ENCODE peak calls at places on chromosomes 16 and 17, in five cellular contexts. B, Y, N, O and X are unnamed samples.
A peak's percentile ranks its signal among the peaks of the same experiment; 100 is the strongest.

GRCh38 chr17:74987418-74987908 is at the start of gene CDR2L:
- DNase-seq in O (peak; percentile 83), N (peak; percentile 95), B (peak; percentile 94), Y (peak; percentile 98), X (peak; percentile 95)

GRCh38 chr16:21222495-21223337 is 10.8 kb upstream of the ANKS4B start:
- DNase-seq in N (no peak), O (no peak), B (no peak), Y (no peak), X (no peak)

GRCh38 chr17:7330099-7331015 is 1.2 kb upstream of the NEURL4 start:
- DNase-seq in Y (no peak), O (peak; percentile 64), B (peak; percentile 89), N (peak; percentile 79), X (peak; percentile 90)

GRCh38 chr16:51854401-51854951 is 692.5 kb downstream of the TOX3 start:
- DNase-seq in Y (no peak), B (no peak), O (no peak), N (no peak), X (no peak)

GRCh38 chr17:63984651-63985386 is 12.1 kb upstream of the SCN4A start:
- DNase-seq in Y (no peak), O (peak; percentile 64), B (peak; percentile 92), N (peak; percentile 83), X (no peak)

GRCh38 chr17:80921159-80921558 is 70.5 kb upstream of the CHMP6 start:
- DNase-seq in O (no peak), B (no peak), Y (peak; percentile 81), N (no peak), X (no peak)

GRCh38 chr17:80963812-80964211 is 27.8 kb upstream of the CHMP6 start:
- DNase-seq in B (no peak), O (no peak), Y (no peak), N (no peak), X (no peak)

GRCh38 chr17:71987634-71988033 is 133.2 kb upstream of the SOX9 start:
- DNase-seq in N (no peak), B (peak; percentile 3), O (no peak), Y (no peak), X (no peak)

GRCh38 chr17:34980681-34981537 is 597 bp downstream of the LIG3 start:
- DNase-seq in N (peak; percentile 90), Y (no peak), B (peak; percentile 84), O (peak; percentile 56), X (peak; percentile 94)

GRCh38 chr17:36777118-36777517 is 160.2 kb upstream of the LHX1 start:
- DNase-seq in O (no peak), N (peak; percentile 39), B (no peak), Y (no peak), X (no peak)

GRCh38 chr17:21502301-21502700 is 126.1 kb downstream of the KCNJ12 start:
- DNase-seq in O (no peak), B (no peak), Y (no peak), N (no peak), X (no peak)

GRCh38 chr17:46995841-46996571 is 17.0 kb upstream of the RPRML start:
- DNase-seq in O (no peak), Y (no peak), B (no peak), N (peak; percentile 56), X (no peak)

GRCh38 chr16:69408451-69408850 is 16.0 kb upstream of the CYB5B start:
- DNase-seq in O (peak; percentile 93), B (no peak), N (no peak), Y (no peak), X (no peak)

GRCh38 chr17:45073414-45074070 is 12.4 kb downstream of the NMT1 start:
- DNase-seq in O (no peak), B (no peak), N (peak; percentile 94), Y (no peak), X (no peak)

GRCh38 chr16:31529398-31530312 is 2.0 kb downstream of the AHSP start:
- DNase-seq in N (no peak), B (peak; percentile 7), Y (no peak), O (no peak), X (no peak)

GRCh38 chr17:73340093-73340596 is 28.3 kb upstream of the CDC42EP4 start:
- DNase-seq in O (peak; percentile 71), Y (no peak), B (peak; percentile 10), N (peak; percentile 91), X (no peak)

GRCh38 chr17:79981090-79981489 is 54.6 kb downstream of the TBC1D16 start:
- DNase-seq in O (no peak), Y (peak; percentile 43), N (no peak), B (no peak), X (no peak)

GRCh38 chr17:5194346-5194745 is 2.7 kb upstream of the ZNF594 start:
- DNase-seq in N (no peak), Y (no peak), O (no peak), B (no peak), X (no peak)

GRCh38 chr17:83103200-83103937 is 24.0 kb downstream of the METRNL start:
- DNase-seq in B (peak; percentile 43), Y (no peak), N (no peak), O (peak; percentile 66), X (no peak)

GRCh38 chr17:19021622-19022083 is 17.1 kb upstream of the FAM83G start:
- DNase-seq in B (peak; percentile 68), Y (peak; percentile 79), N (no peak), O (no peak), X (no peak)

GRCh38 chr16:47984669-47985068 is 171.1 kb downstream of the ABCC12 start:
- DNase-seq in B (no peak), O (no peak), N (no peak), Y (no peak), X (no peak)

GRCh38 chr16:28950648-28951409 is at the start of gene NFATC2IP:
- DNase-seq in B (peak; percentile 100), Y (peak; percentile 100), O (peak; percentile 100), N (peak; percentile 100), X (peak; percentile 100)

GRCh38 chr17:77963441-77963840 is 4.9 kb downstream of the TNRC6C start:
- DNase-seq in N (peak; percentile 95), Y (no peak), B (peak; percentile 68), O (no peak), X (no peak)
- TF ChIP-seq CTCF in N (no peak), Y (no peak), B (no peak), O (no peak), X (no peak)

GRCh38 chr16:88813396-88814143 is 1.8 kb upstream of the APRT start:
- DNase-seq in Y (no peak), O (no peak), B (no peak), N (no peak), X (no peak)

GRCh38 chr16:88815901-88816589 is 4.3 kb upstream of the APRT start:
- DNase-seq in O (no peak), Y (no peak), N (peak; percentile 22), B (peak; percentile 72), X (peak; percentile 71)

GRCh38 chr16:88811850-88812736 is at the start of gene APRT:
- DNase-seq in B (peak; percentile 95), Y (peak; percentile 97), N (peak; percentile 97), O (peak; percentile 91), X (peak; percentile 99)

GRCh38 chr16:88815227-88815626 is 3.5 kb upstream of the APRT start:
- DNase-seq in O (no peak), Y (no peak), B (no peak), N (no peak), X (no peak)

GRCh38 chr16:88814144-88814502 is 2.4 kb upstream of the APRT start:
- DNase-seq in N (no peak), B (no peak), Y (no peak), O (no peak), X (no peak)
- TF ChIP-seq CTCF in N (no peak), B (no peak), Y (no peak), O (no peak), X (no peak)

DNA sequence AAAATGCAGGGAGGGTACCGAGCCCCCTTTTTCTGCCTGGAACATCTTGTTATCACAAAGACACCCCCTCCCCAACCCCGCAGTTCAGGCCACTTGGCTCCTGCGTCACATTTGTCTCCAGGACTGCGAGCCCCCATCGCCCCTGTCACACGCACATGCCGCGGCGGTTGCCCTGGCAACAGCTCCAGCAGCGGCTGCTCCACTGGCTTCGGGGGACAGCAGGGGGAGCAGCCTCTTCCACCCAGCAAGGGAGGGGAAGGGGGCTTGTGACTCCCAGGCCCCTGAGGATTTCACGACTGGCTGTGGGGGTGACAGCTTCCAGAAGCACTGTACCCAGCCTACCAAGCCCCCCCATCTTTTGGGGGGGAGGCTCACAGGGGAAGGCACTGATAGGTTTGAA is 2.6 kb downstream of the BAIAP3 start:
- DNase-seq in O (no peak), N (no peak), B (no peak), Y (no peak), X (no peak)
- TF ChIP-seq CTCF in O (no peak), N (no peak), B (no peak), Y (peak; percentile 27), X (no peak)

GRCh38 chr16:85881436-85881835 is 17.5 kb upstream of the IRF8 start:
- DNase-seq in B (no peak), N (no peak), O (no peak), Y (no peak), X (no peak)

GRCh38 chr16:85878407-85878806 is 20.6 kb upstream of the IRF8 start:
- DNase-seq in Y (no peak), B (no peak), N (no peak), O (no peak), X (no peak)

GRCh38 chr16:85882181-85882810 is 16.7 kb upstream of the IRF8 start:
- DNase-seq in Y (no peak), O (no peak), B (peak; percentile 47), N (no peak), X (no peak)

GRCh38 chr16:85879975-85880831 is 18.8 kb upstream of the IRF8 start:
- DNase-seq in O (no peak), Y (no peak), N (no peak), B (peak; percentile 41), X (no peak)

DNA sequence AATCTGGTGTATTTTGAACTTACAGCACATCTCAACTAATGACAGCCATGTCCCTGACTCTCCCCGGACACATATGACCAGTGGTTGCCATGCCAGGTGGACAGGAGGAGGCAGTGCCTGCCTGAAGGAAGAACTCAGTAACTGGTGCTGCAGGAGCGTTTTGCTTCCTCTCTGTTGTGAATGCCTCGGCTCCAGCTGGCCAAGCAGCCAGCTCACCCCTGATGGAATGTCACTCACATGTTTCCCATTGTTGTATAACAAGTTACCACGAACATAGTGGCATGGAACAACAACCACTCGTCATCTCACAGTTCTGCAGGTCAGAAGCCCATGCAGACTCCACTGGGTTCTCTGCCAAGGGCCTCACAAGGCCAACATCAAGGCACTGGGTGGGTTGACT is 20.1 kb upstream of the IRF8 start:
- DNase-seq in Y (no peak), N (peak; percentile 57), O (no peak), B (no peak), X (no peak)
- TF ChIP-seq CTCF in Y (no peak), N (no peak), O (no peak), B (no peak), X (no peak)

DNA sequence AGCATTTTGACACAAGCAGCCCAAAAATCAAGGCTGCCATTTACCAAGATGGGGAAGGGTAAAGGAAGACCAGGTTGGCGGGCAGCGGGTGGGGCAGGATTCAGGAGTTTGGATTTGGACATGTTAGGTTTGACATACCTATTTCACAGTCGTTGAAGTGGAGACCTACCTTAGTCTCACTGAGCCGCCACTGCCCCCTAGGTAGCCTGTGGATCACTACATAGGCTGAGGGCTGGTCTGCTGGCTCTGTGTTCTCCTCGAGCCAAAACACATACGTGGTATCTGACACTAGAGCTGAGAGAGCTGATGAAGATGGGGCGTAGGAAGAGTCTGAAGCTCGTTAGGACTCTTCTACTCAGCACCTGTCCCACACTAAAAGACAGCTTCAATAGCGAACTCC is 115.1 kb downstream of the HIC1 start:
- DNase-seq in O (no peak), Y (no peak), N (no peak), B (peak; percentile 56), X (peak; percentile 70)
- TF ChIP-seq CTCF in O (peak; percentile 21), Y (no peak), N (peak; percentile 12), B (no peak), X (peak; percentile 63)

GRCh38 chr16:13839577-13839976 is 80.4 kb upstream of the ERCC4 start:
- DNase-seq in Y (no peak), O (no peak), B (no peak), N (no peak), X (no peak)
- TF ChIP-seq CTCF in Y (no peak), O (no peak), B (no peak), N (no peak), X (no peak)